ENCODE peak calls at places on chromosomes 12 and 14, in five cellular contexts. One of them, this sample, is unnamed.

GRCh38 chr14:53152909-53153701 is at the start of gene DDHD1:
- DNase-seq in IMR-90: peak; percentile 65
- DNase-seq in breast epithelium: peak; percentile 54
- DNase-seq in prostate gland: peak; percentile 60
- DNase-seq in adrenal gland: peak; percentile 80
- DNase-seq in this sample: peak; percentile 86

GRCh38 chr12:22879203-22879602 is 254.2 kb downstream of the ETNK1 start:
- DNase-seq in IMR-90: no peak
- DNase-seq in breast epithelium: no peak
- DNase-seq in prostate gland: no peak
- DNase-seq in adrenal gland: no peak
- DNase-seq in this sample: no peak

GRCh38 chr14:24377660-24378059 is 9.7 kb downstream of the NFATC4 start:
- DNase-seq in IMR-90: no peak
- DNase-seq in breast epithelium: no peak
- DNase-seq in prostate gland: no peak
- DNase-seq in adrenal gland: no peak
- DNase-seq in this sample: no peak

GRCh38 chr12:25796523-25797000 is 161.9 kb upstream of the RASSF8 start:
- DNase-seq in IMR-90: peak; percentile 67
- DNase-seq in breast epithelium: no peak
- DNase-seq in prostate gland: no peak
- DNase-seq in adrenal gland: no peak
- DNase-seq in this sample: no peak

GRCh38 chr12:1863823-1864222 is 43.5 kb downstream of the LRTM2 start:
- DNase-seq in IMR-90: no peak
- DNase-seq in breast epithelium: no peak
- DNase-seq in prostate gland: no peak
- DNase-seq in adrenal gland: no peak
- DNase-seq in this sample: no peak

GRCh38 chr12:75571651-75572050 is 60.2 kb upstream of the KRR1 start:
- DNase-seq in IMR-90: no peak
- DNase-seq in breast epithelium: no peak
- DNase-seq in prostate gland: no peak
- DNase-seq in adrenal gland: no peak
- DNase-seq in this sample: no peak

GRCh38 chr12:102498471-102498870 is 18.1 kb upstream of the IGF1 start:
- DNase-seq in IMR-90: no peak
- DNase-seq in breast epithelium: no peak
- DNase-seq in prostate gland: no peak
- DNase-seq in adrenal gland: no peak
- DNase-seq in this sample: no peak

GRCh38 chr12:125922328-125922727 is 857.1 kb downstream of the AACS start:
- DNase-seq in IMR-90: no peak
- DNase-seq in breast epithelium: no peak
- DNase-seq in prostate gland: no peak
- DNase-seq in adrenal gland: no peak
- DNase-seq in this sample: no peak

GRCh38 chr12:89863332-89863938 is 154.8 kb upstream of the ATP2B1 start:
- DNase-seq in IMR-90: no peak
- DNase-seq in breast epithelium: no peak
- DNase-seq in prostate gland: no peak
- DNase-seq in adrenal gland: no peak
- DNase-seq in this sample: no peak

GRCh38 chr14:65290830-65291229 is 121.7 kb upstream of the FUT8 start:
- DNase-seq in IMR-90: peak; percentile 85
- DNase-seq in breast epithelium: no peak
- DNase-seq in prostate gland: no peak
- DNase-seq in adrenal gland: no peak
- DNase-seq in this sample: no peak

GRCh38 chr12:112841891-112842290 is 50.3 kb downstream of the RPH3A start:
- DNase-seq in IMR-90: no peak
- DNase-seq in breast epithelium: no peak
- DNase-seq in prostate gland: no peak
- DNase-seq in adrenal gland: no peak
- DNase-seq in this sample: no peak

GRCh38 chr12:25585021-25585523 is 32.0 kb upstream of the LMNTD1 start:
- DNase-seq in IMR-90: peak; percentile 17
- DNase-seq in breast epithelium: no peak
- DNase-seq in prostate gland: peak; percentile 79
- DNase-seq in adrenal gland: peak; percentile 16
- DNase-seq in this sample: no peak

GRCh38 chr12:41663487-41664258 is 475.6 kb downstream of the PDZRN4 start:
- DNase-seq in IMR-90: peak; percentile 20
- DNase-seq in breast epithelium: no peak
- DNase-seq in prostate gland: no peak
- DNase-seq in adrenal gland: no peak
- DNase-seq in this sample: no peak

GRCh38 chr12:24025153-24025798 is 75.8 kb upstream of the SOX5 start:
- DNase-seq in IMR-90: peak; percentile 5
- DNase-seq in breast epithelium: no peak
- DNase-seq in prostate gland: no peak
- DNase-seq in adrenal gland: no peak
- DNase-seq in this sample: no peak

GRCh38 chr12:79217306-79217705 is 352.7 kb downstream of the SYT1 start:
- DNase-seq in IMR-90: no peak
- DNase-seq in breast epithelium: no peak
- DNase-seq in prostate gland: no peak
- DNase-seq in adrenal gland: no peak
- DNase-seq in this sample: no peak

GRCh38 chr14:20679907-20680306 is 4.5 kb upstream of the RNASE4 start:
- DNase-seq in IMR-90: peak; percentile 37
- DNase-seq in breast epithelium: no peak
- DNase-seq in prostate gland: no peak
- DNase-seq in adrenal gland: no peak
- DNase-seq in this sample: no peak

GRCh38 chr12:128408669-128409068 is 141.7 kb downstream of the TMEM132C start:
- DNase-seq in IMR-90: no peak
- DNase-seq in breast epithelium: no peak
- DNase-seq in prostate gland: no peak
- DNase-seq in adrenal gland: no peak
- DNase-seq in this sample: no peak

GRCh38 chr12:67515679-67516363 is 132.7 kb upstream of the DYRK2 start:
- DNase-seq in IMR-90: no peak
- DNase-seq in breast epithelium: no peak
- DNase-seq in prostate gland: no peak
- DNase-seq in adrenal gland: no peak
- DNase-seq in this sample: no peak

GRCh38 chr12:31582155-31582554 is 8.8 kb downstream of the DENND5B start:
- DNase-seq in IMR-90: peak; percentile 77
- DNase-seq in breast epithelium: no peak
- DNase-seq in prostate gland: no peak
- DNase-seq in adrenal gland: no peak
- DNase-seq in this sample: no peak

GRCh38 chr14:97270308-97270707 is 473.1 kb downstream of the VRK1 start:
- DNase-seq in IMR-90: no peak
- DNase-seq in breast epithelium: no peak
- DNase-seq in prostate gland: no peak
- DNase-seq in adrenal gland: no peak
- DNase-seq in this sample: no peak

GRCh38 chr14:82602794-82603193 is 1069.1 kb upstream of the SEL1L start:
- DNase-seq in IMR-90: no peak
- DNase-seq in breast epithelium: no peak
- DNase-seq in prostate gland: no peak
- DNase-seq in adrenal gland: no peak
- DNase-seq in this sample: no peak

GRCh38 chr12:95970905-95971304 is 25.2 kb downstream of the HAL start:
- DNase-seq in IMR-90: no peak
- DNase-seq in breast epithelium: no peak
- DNase-seq in prostate gland: no peak
- DNase-seq in adrenal gland: no peak
- DNase-seq in this sample: no peak

GRCh38 chr12:130220361-130220760 is 58.1 kb downstream of the FZD10 start:
- DNase-seq in IMR-90: no peak
- DNase-seq in breast epithelium: no peak
- DNase-seq in prostate gland: no peak
- DNase-seq in adrenal gland: no peak
- DNase-seq in this sample: no peak

GRCh38 chr12:22856120-22856699 is 231.2 kb downstream of the ETNK1 start:
- DNase-seq in IMR-90: peak; percentile 45
- DNase-seq in breast epithelium: no peak
- DNase-seq in prostate gland: no peak
- DNase-seq in adrenal gland: no peak
- DNase-seq in this sample: no peak

DNA sequence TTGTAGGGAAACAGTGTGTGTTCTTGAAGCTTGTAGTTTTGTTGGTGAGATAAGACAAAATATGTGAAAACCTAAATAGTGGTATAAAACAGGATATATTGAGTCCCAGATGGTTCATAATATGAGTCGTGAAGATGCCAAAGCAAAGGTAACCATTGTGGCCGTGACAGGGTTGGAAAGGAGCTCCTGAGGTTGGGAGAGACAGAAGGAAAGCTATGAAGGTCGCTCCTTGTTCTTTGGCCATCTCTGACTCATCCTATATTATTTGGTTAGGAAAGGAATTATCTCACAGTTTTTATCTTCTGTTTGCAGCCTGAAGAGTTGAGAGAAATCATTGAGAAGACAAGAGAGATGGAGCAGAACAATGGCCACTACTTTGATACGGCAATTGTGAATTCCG is 27.1 kb downstream of the ATP6V1D start:
- DNase-seq in IMR-90: peak; percentile 23
- DNase-seq in breast epithelium: no peak
- DNase-seq in prostate gland: no peak
- DNase-seq in adrenal gland: no peak
- DNase-seq in this sample: no peak
- H3K36me3 ChIP-seq in IMR-90: peaks cover 23% of the 10 kb centered on the region
- H3K36me3 ChIP-seq in breast epithelium: peaks cover 6% of the 10 kb centered on the region
- H3K36me3 ChIP-seq in prostate gland: no peaks in the 10 kb centered on the region
- H3K36me3 ChIP-seq in adrenal gland: peaks cover 51% of the 10 kb centered on the region
- H3K36me3 ChIP-seq in this sample: no peaks in the 10 kb centered on the region

GRCh38 chr12:55973598-55974307 is at the start of gene RAB5B:
- DNase-seq in IMR-90: peak; percentile 100
- DNase-seq in breast epithelium: peak; percentile 99
- DNase-seq in prostate gland: peak; percentile 100
- DNase-seq in adrenal gland: peak; percentile 99
- DNase-seq in this sample: peak; percentile 100
- TF ChIP-seq POLR2A in IMR-90: peak; percentile 93
- TF ChIP-seq POLR2A in breast epithelium: peak; percentile 94
- TF ChIP-seq POLR2A in prostate gland: peak; percentile 100
- TF ChIP-seq POLR2A in adrenal gland: peak; percentile 96
- TF ChIP-seq POLR2A in this sample: peak; percentile 97

GRCh38 chr14:68791078-68791983 is 1.5 kb downstream of the ZFP36L1 start:
- DNase-seq in IMR-90: no peak
- DNase-seq in breast epithelium: no peak
- DNase-seq in prostate gland: no peak
- DNase-seq in adrenal gland: no peak
- DNase-seq in this sample: no peak

GRCh38 chr14:68789002-68789797 is 3.7 kb downstream of the ZFP36L1 start:
- DNase-seq in IMR-90: peak; percentile 74
- DNase-seq in breast epithelium: peak; percentile 82
- DNase-seq in prostate gland: peak; percentile 80
- DNase-seq in adrenal gland: peak; percentile 79
- DNase-seq in this sample: peak; percentile 85

GRCh38 chr14:68788275-68789001 is 4.4 kb downstream of the ZFP36L1 start:
- DNase-seq in IMR-90: no peak
- DNase-seq in breast epithelium: no peak
- DNase-seq in prostate gland: no peak
- DNase-seq in adrenal gland: no peak
- DNase-seq in this sample: no peak

GRCh38 chr14:68790656-68791077 is 2.2 kb downstream of the ZFP36L1 start:
- DNase-seq in IMR-90: no peak
- DNase-seq in breast epithelium: no peak
- DNase-seq in prostate gland: no peak
- DNase-seq in adrenal gland: no peak
- DNase-seq in this sample: peak; percentile 67

GRCh38 chr14:68789798-68790655 is 2.8 kb downstream of the ZFP36L1 start:
- DNase-seq in IMR-90: no peak
- DNase-seq in breast epithelium: no peak
- DNase-seq in prostate gland: no peak
- DNase-seq in adrenal gland: peak; percentile 50
- DNase-seq in this sample: peak; percentile 26
- H3K36me3 ChIP-seq in IMR-90: peaks cover 35% of the 10 kb centered on the region
- H3K36me3 ChIP-seq in breast epithelium: peaks cover 10% of the 10 kb centered on the region
- H3K36me3 ChIP-seq in prostate gland: peaks cover 14% of the 10 kb centered on the region
- H3K36me3 ChIP-seq in adrenal gland: peaks cover 35% of the 10 kb centered on the region
- H3K36me3 ChIP-seq in this sample: peaks cover 3% of the 10 kb centered on the region

GRCh38 chr14:28681681-28682080 is 84.9 kb upstream of the FOXG1 start:
- DNase-seq in IMR-90: no peak
- DNase-seq in breast epithelium: no peak
- DNase-seq in prostate gland: no peak
- DNase-seq in adrenal gland: no peak
- DNase-seq in this sample: no peak
- TF ChIP-seq POLR2A in IMR-90: no peak
- TF ChIP-seq POLR2A in breast epithelium: no peak
- TF ChIP-seq POLR2A in prostate gland: no peak
- TF ChIP-seq POLR2A in adrenal gland: no peak
- TF ChIP-seq POLR2A in this sample: no peak

DNA sequence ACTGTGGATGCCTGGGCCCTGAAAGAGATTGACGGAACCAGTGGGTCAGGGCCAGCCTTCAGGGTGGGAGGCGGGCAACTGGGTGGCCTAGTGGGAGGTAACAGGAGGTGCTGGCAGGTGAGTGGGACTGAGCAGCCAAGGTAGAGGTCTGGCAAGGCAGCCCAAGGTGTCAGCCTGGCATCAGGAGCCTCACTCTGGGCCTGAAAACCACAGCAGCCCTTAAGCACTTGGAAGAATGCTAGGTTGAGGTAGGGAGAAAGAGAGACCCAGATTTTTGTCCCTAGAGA is 315.8 kb upstream of the PRICKLE1 start:
- DNase-seq in IMR-90: no peak
- DNase-seq in breast epithelium: no peak
- DNase-seq in prostate gland: no peak
- DNase-seq in adrenal gland: no peak
- DNase-seq in this sample: no peak
- H3K36me3 ChIP-seq in IMR-90: no peaks in the 10 kb centered on the region
- H3K36me3 ChIP-seq in breast epithelium: no peaks in the 10 kb centered on the region
- H3K36me3 ChIP-seq in prostate gland: no peaks in the 10 kb centered on the region
- H3K36me3 ChIP-seq in adrenal gland: no peaks in the 10 kb centered on the region
- H3K36me3 ChIP-seq in this sample: no peaks in the 10 kb centered on the region